ENCODE peak calls at places on chromosomes 3 and 15, in eight cellular contexts. One of them, this sample, is unnamed.

GRCh38 chr3:139732729-139733128 is 55.0 kb upstream of the NMNAT3 start:
- DNase-seq in right atrium auricular region: no peak
- DNase-seq in transverse colon: no peak
- DNase-seq in GM10248: no peak
- DNase-seq in H1: no peak
- DNase-seq in WTC11: no peak
- DNase-seq in mucosa of descending colon: no peak
- DNase-seq in HFFc6: no peak
- DNase-seq in this sample: no peak

GRCh38 chr3:117856354-117856753 is 1146.8 kb downstream of the TUSC7 start:
- DNase-seq in right atrium auricular region: no peak
- DNase-seq in transverse colon: no peak
- DNase-seq in GM10248: no peak
- DNase-seq in H1: no peak
- DNase-seq in WTC11: no peak
- DNase-seq in mucosa of descending colon: no peak
- DNase-seq in HFFc6: no peak
- DNase-seq in this sample: no peak

GRCh38 chr15:92908369-92909057 is 8.4 kb downstream of the CHD2 start:
- DNase-seq in right atrium auricular region: no peak
- DNase-seq in transverse colon: no peak
- DNase-seq in GM10248: no peak
- DNase-seq in H1: no peak
- DNase-seq in WTC11: no peak
- DNase-seq in mucosa of descending colon: no peak
- DNase-seq in HFFc6: no peak
- DNase-seq in this sample: no peak

GRCh38 chr15:80159811-80160569 is 7.2 kb downstream of the FAH start:
- DNase-seq in right atrium auricular region: no peak
- DNase-seq in transverse colon: no peak
- DNase-seq in GM10248: peak; percentile 50
- DNase-seq in H1: no peak
- DNase-seq in WTC11: no peak
- DNase-seq in mucosa of descending colon: no peak
- DNase-seq in HFFc6: peak; percentile 8
- DNase-seq in this sample: peak; percentile 42

GRCh38 chr15:35944945-35945344 is 399.0 kb upstream of the DPH6 start:
- DNase-seq in right atrium auricular region: no peak
- DNase-seq in transverse colon: no peak
- DNase-seq in GM10248: no peak
- DNase-seq in H1: no peak
- DNase-seq in WTC11: no peak
- DNase-seq in mucosa of descending colon: no peak
- DNase-seq in HFFc6: no peak
- DNase-seq in this sample: no peak

GRCh38 chr3:30188713-30189112 is 417.7 kb upstream of the TGFBR2 start:
- DNase-seq in right atrium auricular region: no peak
- DNase-seq in transverse colon: no peak
- DNase-seq in GM10248: no peak
- DNase-seq in H1: no peak
- DNase-seq in WTC11: no peak
- DNase-seq in mucosa of descending colon: no peak
- DNase-seq in HFFc6: peak; percentile 28
- DNase-seq in this sample: no peak

GRCh38 chr15:67006089-67007065 is 59.0 kb upstream of the SMAD3 start:
- DNase-seq in right atrium auricular region: no peak
- DNase-seq in transverse colon: no peak
- DNase-seq in GM10248: no peak
- DNase-seq in H1: no peak
- DNase-seq in WTC11: no peak
- DNase-seq in mucosa of descending colon: no peak
- DNase-seq in HFFc6: no peak
- DNase-seq in this sample: no peak

GRCh38 chr15:61199681-61200080 is 29.4 kb downstream of the RORA start:
- DNase-seq in right atrium auricular region: no peak
- DNase-seq in transverse colon: no peak
- DNase-seq in GM10248: no peak
- DNase-seq in H1: no peak
- DNase-seq in WTC11: no peak
- DNase-seq in mucosa of descending colon: no peak
- DNase-seq in HFFc6: no peak
- DNase-seq in this sample: no peak

GRCh38 chr3:84194032-84194431 is 764.8 kb upstream of the CADM2 start:
- DNase-seq in right atrium auricular region: no peak
- DNase-seq in transverse colon: no peak
- DNase-seq in GM10248: no peak
- DNase-seq in H1: no peak
- DNase-seq in WTC11: no peak
- DNase-seq in mucosa of descending colon: no peak
- DNase-seq in HFFc6: no peak
- DNase-seq in this sample: no peak

GRCh38 chr3:187738400-187739124 is 6.7 kb downstream of the BCL6 start:
- DNase-seq in right atrium auricular region: peak; percentile 95
- DNase-seq in transverse colon: peak; percentile 90
- DNase-seq in GM10248: peak; percentile 81
- DNase-seq in H1: peak; percentile 86
- DNase-seq in WTC11: peak; percentile 86
- DNase-seq in mucosa of descending colon: peak; percentile 77
- DNase-seq in HFFc6: peak; percentile 83
- DNase-seq in this sample: peak; percentile 90

GRCh38 chr3:138367912-138368311 is 19.5 kb downstream of the MRAS start:
- DNase-seq in right atrium auricular region: peak; percentile 75
- DNase-seq in transverse colon: peak; percentile 26
- DNase-seq in GM10248: no peak
- DNase-seq in H1: no peak
- DNase-seq in WTC11: no peak
- DNase-seq in mucosa of descending colon: no peak
- DNase-seq in HFFc6: no peak
- DNase-seq in this sample: no peak

GRCh38 chr15:95485367-95485766 is 845.1 kb upstream of the NR2F2 start:
- DNase-seq in right atrium auricular region: no peak
- DNase-seq in transverse colon: no peak
- DNase-seq in GM10248: no peak
- DNase-seq in H1: no peak
- DNase-seq in WTC11: no peak
- DNase-seq in mucosa of descending colon: no peak
- DNase-seq in HFFc6: no peak
- DNase-seq in this sample: no peak

GRCh38 chr15:74994236-74994635 is 1.1 kb upstream of the SCAMP5 start:
- DNase-seq in right atrium auricular region: no peak
- DNase-seq in transverse colon: no peak
- DNase-seq in GM10248: no peak
- DNase-seq in H1: no peak
- DNase-seq in WTC11: no peak
- DNase-seq in mucosa of descending colon: no peak
- DNase-seq in HFFc6: no peak
- DNase-seq in this sample: no peak

GRCh38 chr15:75723847-75724660 is 11.4 kb upstream of the CSPG4 start:
- DNase-seq in right atrium auricular region: peak; percentile 98
- DNase-seq in transverse colon: peak; percentile 94
- DNase-seq in GM10248: peak; percentile 89
- DNase-seq in H1: no peak
- DNase-seq in WTC11: peak; percentile 35
- DNase-seq in mucosa of descending colon: peak; percentile 88
- DNase-seq in HFFc6: peak; percentile 94
- DNase-seq in this sample: peak; percentile 87

GRCh38 chr15:78390242-78390641 is 47.8 kb upstream of the IREB2 start:
- DNase-seq in right atrium auricular region: no peak
- DNase-seq in transverse colon: no peak
- DNase-seq in GM10248: no peak
- DNase-seq in H1: no peak
- DNase-seq in WTC11: no peak
- DNase-seq in mucosa of descending colon: no peak
- DNase-seq in HFFc6: no peak
- DNase-seq in this sample: no peak

GRCh38 chr15:96348112-96349027 is 17.9 kb downstream of the NR2F2 start:
- DNase-seq in right atrium auricular region: no peak
- DNase-seq in transverse colon: no peak
- DNase-seq in GM10248: no peak
- DNase-seq in H1: no peak
- DNase-seq in WTC11: no peak
- DNase-seq in mucosa of descending colon: no peak
- DNase-seq in HFFc6: no peak
- DNase-seq in this sample: no peak

GRCh38 chr3:172808969-172809546 is 58.5 kb downstream of the ECT2 start:
- DNase-seq in right atrium auricular region: no peak
- DNase-seq in transverse colon: no peak
- DNase-seq in GM10248: no peak
- DNase-seq in H1: no peak
- DNase-seq in WTC11: no peak
- DNase-seq in mucosa of descending colon: no peak
- DNase-seq in HFFc6: peak; percentile 50
- DNase-seq in this sample: no peak

GRCh38 chr15:85311647-85312046 is 68.8 kb upstream of the AKAP13 start:
- DNase-seq in right atrium auricular region: no peak
- DNase-seq in transverse colon: no peak
- DNase-seq in GM10248: no peak
- DNase-seq in H1: no peak
- DNase-seq in WTC11: no peak
- DNase-seq in mucosa of descending colon: no peak
- DNase-seq in HFFc6: no peak
- DNase-seq in this sample: no peak

DNA sequence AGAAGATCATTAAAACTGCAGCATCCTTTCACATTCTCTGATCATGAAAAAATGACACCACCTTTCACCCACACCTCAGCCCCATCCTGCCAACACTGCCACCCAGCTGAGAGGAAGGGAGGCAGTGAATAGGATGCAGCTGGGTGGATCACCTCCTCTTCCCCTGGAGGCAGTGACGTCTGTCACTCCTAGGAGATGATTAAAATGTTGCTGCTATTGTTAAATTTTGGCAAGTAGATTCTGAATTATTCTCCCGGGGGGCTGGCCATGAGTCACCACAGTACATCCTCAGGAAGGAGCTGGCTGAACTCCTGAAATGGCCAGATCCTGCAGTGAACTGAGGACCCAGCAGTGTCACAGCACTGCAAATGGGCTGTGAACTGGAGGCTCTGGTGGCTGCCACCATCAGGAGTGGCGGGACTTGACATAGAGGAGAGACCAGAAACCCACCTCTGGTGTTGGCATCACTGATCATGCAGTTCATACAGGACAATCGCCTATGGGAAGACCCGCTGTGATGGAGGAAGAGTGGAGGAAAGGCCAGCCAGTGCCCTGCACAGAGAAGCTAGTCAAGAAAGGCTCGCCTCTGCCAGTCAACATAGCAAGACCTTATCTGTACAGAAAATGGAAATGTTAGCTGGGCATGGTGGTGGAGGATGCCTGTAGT is 199.1 kb downstream of the FAM43A start:
- DNase-seq in right atrium auricular region: peak; percentile 57
- DNase-seq in transverse colon: no peak
- DNase-seq in GM10248: no peak
- DNase-seq in H1: no peak
- DNase-seq in WTC11: no peak
- DNase-seq in mucosa of descending colon: no peak
- DNase-seq in HFFc6: no peak
- DNase-seq in this sample: no peak
- TF ChIP-seq CTCF in right atrium auricular region: no peak
- TF ChIP-seq CTCF in transverse colon: no peak
- TF ChIP-seq CTCF in GM10248: no peak
- TF ChIP-seq CTCF in H1: no peak
- TF ChIP-seq CTCF in WTC11: no peak
- TF ChIP-seq CTCF in mucosa of descending colon: no peak
- TF ChIP-seq CTCF in HFFc6: no peak
- TF ChIP-seq CTCF in this sample: no peak

DNA sequence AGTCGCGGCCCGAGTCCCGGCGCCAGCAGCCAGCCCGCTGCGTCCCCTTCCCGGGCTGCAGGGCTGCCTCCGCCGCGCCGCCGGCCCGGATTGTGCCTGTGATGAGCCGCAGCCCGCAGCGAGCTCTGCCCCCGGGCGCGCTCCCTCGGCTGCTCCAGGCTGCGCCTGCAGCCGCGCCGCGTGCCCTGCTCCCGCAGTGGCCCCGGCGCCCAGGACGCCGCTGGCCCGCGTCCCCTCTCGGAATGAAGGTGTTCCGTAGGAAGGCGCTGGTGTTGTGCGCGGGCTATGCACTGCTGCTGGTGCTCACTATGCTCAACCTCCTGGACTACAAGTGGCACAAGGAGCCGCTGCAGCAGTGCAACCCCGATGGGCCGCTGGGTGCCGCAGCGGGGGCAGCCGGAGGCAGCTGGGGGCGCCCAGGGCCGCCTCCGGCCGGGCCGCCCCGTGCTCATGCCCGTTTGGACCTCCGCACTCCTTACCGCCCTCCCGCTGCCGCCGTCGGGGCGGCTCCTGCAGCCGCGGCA is 1.2 kb downstream of the CHST2 start:
- DNase-seq in right atrium auricular region: no peak
- DNase-seq in transverse colon: peak; percentile 19
- DNase-seq in GM10248: peak; percentile 57
- DNase-seq in H1: no peak
- DNase-seq in WTC11: no peak
- DNase-seq in mucosa of descending colon: peak; percentile 60
- DNase-seq in HFFc6: peak; percentile 17
- DNase-seq in this sample: peak; percentile 69
- TF ChIP-seq CTCF in right atrium auricular region: no peak
- TF ChIP-seq CTCF in transverse colon: no peak
- TF ChIP-seq CTCF in GM10248: peak; percentile 52
- TF ChIP-seq CTCF in H1: peak; percentile 27
- TF ChIP-seq CTCF in WTC11: no peak
- TF ChIP-seq CTCF in mucosa of descending colon: no peak
- TF ChIP-seq CTCF in HFFc6: no peak
- TF ChIP-seq CTCF in this sample: peak; percentile 50

GRCh38 chr3:121152573-121152972 is 244.6 kb downstream of the STXBP5L start:
- DNase-seq in right atrium auricular region: no peak
- DNase-seq in transverse colon: no peak
- DNase-seq in GM10248: no peak
- DNase-seq in H1: no peak
- DNase-seq in WTC11: no peak
- DNase-seq in mucosa of descending colon: no peak
- DNase-seq in HFFc6: peak; percentile 35
- DNase-seq in this sample: no peak
- TF ChIP-seq CTCF in right atrium auricular region: no peak
- TF ChIP-seq CTCF in transverse colon: no peak
- TF ChIP-seq CTCF in GM10248: no peak
- TF ChIP-seq CTCF in H1: no peak
- TF ChIP-seq CTCF in WTC11: peak; percentile 21
- TF ChIP-seq CTCF in mucosa of descending colon: no peak
- TF ChIP-seq CTCF in HFFc6: peak; percentile 74
- TF ChIP-seq CTCF in this sample: peak; percentile 20

DNA sequence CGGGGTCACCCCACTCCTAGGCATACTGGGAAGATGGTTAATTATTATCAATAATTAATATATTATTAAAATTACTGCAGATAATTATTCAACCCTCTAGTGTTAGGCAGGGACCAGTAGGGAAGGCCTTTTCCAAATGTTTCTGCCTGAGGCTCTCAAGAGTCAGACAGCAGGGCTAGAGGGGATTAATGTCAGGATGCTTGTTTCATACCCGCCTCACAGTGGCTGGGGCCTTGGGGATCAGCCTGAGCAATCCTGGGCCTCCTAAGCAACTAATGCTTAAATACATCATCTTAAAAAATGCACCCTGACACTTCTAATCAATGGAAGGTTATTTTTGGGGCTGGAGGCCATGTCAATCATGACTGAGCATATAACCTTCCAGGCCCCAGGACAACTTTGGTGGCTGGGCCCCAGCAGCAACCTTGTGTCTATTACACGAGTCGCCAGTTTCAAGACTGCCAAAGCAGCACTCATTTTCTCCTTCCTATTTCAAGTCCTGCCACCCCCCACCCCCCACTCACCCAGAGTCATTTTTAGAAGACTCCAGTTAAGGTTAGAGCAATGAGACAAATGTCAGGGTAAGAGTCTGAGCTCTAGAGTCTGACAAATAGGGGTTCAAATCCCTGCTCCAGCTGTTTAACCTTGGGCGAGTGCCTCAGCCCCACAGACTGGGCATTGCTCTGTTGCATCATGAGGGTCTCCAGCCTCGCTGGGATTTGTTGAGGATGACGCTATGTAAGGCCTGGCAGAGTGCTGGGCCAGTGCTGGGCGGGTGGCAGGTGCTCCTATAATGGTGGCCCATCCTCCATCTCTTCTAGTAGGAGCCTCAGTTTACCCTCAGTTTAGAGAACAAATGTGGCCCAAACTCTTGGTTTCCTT is 6.1 kb downstream of the AMOTL2 start:
- DNase-seq in right atrium auricular region: no peak
- DNase-seq in transverse colon: no peak
- DNase-seq in GM10248: no peak
- DNase-seq in H1: no peak
- DNase-seq in WTC11: no peak
- DNase-seq in mucosa of descending colon: no peak
- DNase-seq in HFFc6: peak; percentile 25
- DNase-seq in this sample: no peak
- TF ChIP-seq CTCF in right atrium auricular region: no peak
- TF ChIP-seq CTCF in transverse colon: no peak
- TF ChIP-seq CTCF in GM10248: no peak
- TF ChIP-seq CTCF in H1: no peak
- TF ChIP-seq CTCF in WTC11: no peak
- TF ChIP-seq CTCF in mucosa of descending colon: no peak
- TF ChIP-seq CTCF in HFFc6: no peak
- TF ChIP-seq CTCF in this sample: no peak

This sample was measured in GM13977.